ENCODE peak calls at places on chromosomes 2 and 18, in five cellular contexts. One of them, this sample, is unnamed.
A peak's percentile ranks its signal among the peaks of the same experiment; 100 is the strongest.

GRCh38 chr2:156511112-156511511 is 74.9 kb downstream of the GPD2 start:
- DNase-seq in cardiac muscle cell: no peak
- DNase-seq in adrenal gland: no peak
- DNase-seq in left ventricle myocardium inferior: no peak
- DNase-seq in astrocyte of the cerebellum: no peak
- DNase-seq in this sample: no peak

GRCh38 chr2:169363027-169363569 is 764 bp upstream of the LRP2 start:
- DNase-seq in left ventricle myocardium inferior: no peak
- DNase-seq in astrocyte of the cerebellum: no peak
- DNase-seq in cardiac muscle cell: no peak
- DNase-seq in adrenal gland: no peak
- DNase-seq in this sample: no peak

GRCh38 chr2:150487537-150488429 is at the start of gene RND3:
- DNase-seq in cardiac muscle cell: peak; percentile 97
- DNase-seq in astrocyte of the cerebellum: peak; percentile 99
- DNase-seq in adrenal gland: peak; percentile 99
- DNase-seq in left ventricle myocardium inferior: peak; percentile 95
- DNase-seq in this sample: peak; percentile 95

GRCh38 chr2:149428783-149429182 is 98.4 kb downstream of the LYPD6 start:
- DNase-seq in adrenal gland: no peak
- DNase-seq in cardiac muscle cell: no peak
- DNase-seq in astrocyte of the cerebellum: no peak
- DNase-seq in left ventricle myocardium inferior: no peak
- DNase-seq in this sample: no peak

GRCh38 chr2:233355916-233356315 is 1.6 kb downstream of the DGKD start:
- DNase-seq in adrenal gland: peak; percentile 37
- DNase-seq in cardiac muscle cell: no peak
- DNase-seq in left ventricle myocardium inferior: no peak
- DNase-seq in astrocyte of the cerebellum: no peak
- DNase-seq in this sample: no peak

GRCh38 chr2:14941151-14941631 is 308.7 kb downstream of the LRATD1 start:
- DNase-seq in left ventricle myocardium inferior: peak; percentile 22
- DNase-seq in astrocyte of the cerebellum: peak; percentile 24
- DNase-seq in adrenal gland: peak; percentile 56
- DNase-seq in cardiac muscle cell: no peak
- DNase-seq in this sample: no peak

GRCh38 chr18:50696929-50697328 is 122.9 kb downstream of the MRO start:
- DNase-seq in adrenal gland: no peak
- DNase-seq in astrocyte of the cerebellum: no peak
- DNase-seq in cardiac muscle cell: no peak
- DNase-seq in left ventricle myocardium inferior: no peak
- DNase-seq in this sample: no peak

GRCh38 chr18:80166240-80166639 is 57.2 kb downstream of the ADNP2 start:
- DNase-seq in adrenal gland: no peak
- DNase-seq in cardiac muscle cell: no peak
- DNase-seq in left ventricle myocardium inferior: no peak
- DNase-seq in astrocyte of the cerebellum: no peak
- DNase-seq in this sample: no peak

GRCh38 chr2:231058761-231059550 is 2.3 kb downstream of the PSMD1 start:
- DNase-seq in adrenal gland: no peak
- DNase-seq in left ventricle myocardium inferior: no peak
- DNase-seq in cardiac muscle cell: no peak
- DNase-seq in astrocyte of the cerebellum: no peak
- DNase-seq in this sample: no peak
- H3K4me3 ChIP-seq in adrenal gland: no peak overlapping the region
- H3K4me3 ChIP-seq in left ventricle myocardium inferior: peak overlapping the region; percentile 100
- H3K4me3 ChIP-seq in cardiac muscle cell: no peak overlapping the region
- H3K4me3 ChIP-seq in astrocyte of the cerebellum: no peak overlapping the region
- H3K4me3 ChIP-seq in this sample: no peak overlapping the region

GRCh38 chr2:123514808-123515207 is 510.3 kb upstream of the CNTNAP5 start:
- DNase-seq in adrenal gland: no peak
- DNase-seq in astrocyte of the cerebellum: no peak
- DNase-seq in left ventricle myocardium inferior: no peak
- DNase-seq in cardiac muscle cell: peak; percentile 12
- DNase-seq in this sample: no peak
- TF ChIP-seq CTCF in adrenal gland: no peak
- TF ChIP-seq CTCF in astrocyte of the cerebellum: no peak
- TF ChIP-seq CTCF in left ventricle myocardium inferior: no peak
- TF ChIP-seq CTCF in cardiac muscle cell: no peak
- TF ChIP-seq CTCF in this sample: no peak

GRCh38 chr2:1739961-1740713 is 4.2 kb downstream of the PXDN start:
- DNase-seq in left ventricle myocardium inferior: no peak
- DNase-seq in cardiac muscle cell: no peak
- DNase-seq in adrenal gland: peak; percentile 45
- DNase-seq in astrocyte of the cerebellum: no peak
- DNase-seq in this sample: no peak
- H3K4me3 ChIP-seq in left ventricle myocardium inferior: no peak overlapping the region
- H3K4me3 ChIP-seq in cardiac muscle cell: no peak overlapping the region
- H3K4me3 ChIP-seq in adrenal gland: no peak overlapping the region
- H3K4me3 ChIP-seq in astrocyte of the cerebellum: no peak overlapping the region
- H3K4me3 ChIP-seq in this sample: no peak overlapping the region

GRCh38 chr2:55861733-55862132 is 61.8 kb downstream of the EFEMP1 start:
- DNase-seq in cardiac muscle cell: no peak
- DNase-seq in adrenal gland: no peak
- DNase-seq in astrocyte of the cerebellum: no peak
- DNase-seq in left ventricle myocardium inferior: no peak
- DNase-seq in this sample: no peak
- TF ChIP-seq CTCF in cardiac muscle cell: no peak
- TF ChIP-seq CTCF in adrenal gland: no peak
- TF ChIP-seq CTCF in astrocyte of the cerebellum: no peak
- TF ChIP-seq CTCF in left ventricle myocardium inferior: no peak
- TF ChIP-seq CTCF in this sample: no peak

DNA sequence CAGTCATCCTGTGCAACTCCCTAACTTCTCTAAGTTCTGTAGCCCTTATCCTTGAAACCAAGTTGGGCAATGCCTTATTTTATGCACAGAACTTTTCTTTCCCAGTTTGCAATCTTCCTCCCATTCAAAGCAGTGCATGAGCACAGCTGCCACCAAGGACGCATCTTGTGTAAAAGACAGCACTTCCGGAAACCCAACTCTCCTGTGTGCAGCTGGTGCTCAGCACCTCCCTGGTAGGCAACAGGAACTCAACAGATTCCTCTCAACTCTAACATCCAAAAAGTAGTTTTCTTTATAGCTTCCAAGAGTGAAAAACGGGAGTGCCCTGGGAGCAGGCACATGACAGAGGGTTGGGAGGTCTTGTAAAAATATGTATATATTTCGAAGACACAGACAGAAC is 2.2 kb downstream of the TMEM18 start:
- DNase-seq in left ventricle myocardium inferior: no peak
- DNase-seq in astrocyte of the cerebellum: no peak
- DNase-seq in adrenal gland: peak; percentile 54
- DNase-seq in cardiac muscle cell: no peak
- DNase-seq in this sample: no peak
- H3K4me3 ChIP-seq in left ventricle myocardium inferior: no peak overlapping the region
- H3K4me3 ChIP-seq in astrocyte of the cerebellum: no peak overlapping the region
- H3K4me3 ChIP-seq in adrenal gland: no peak overlapping the region
- H3K4me3 ChIP-seq in cardiac muscle cell: no peak overlapping the region
- H3K4me3 ChIP-seq in this sample: no peak overlapping the region

DNA sequence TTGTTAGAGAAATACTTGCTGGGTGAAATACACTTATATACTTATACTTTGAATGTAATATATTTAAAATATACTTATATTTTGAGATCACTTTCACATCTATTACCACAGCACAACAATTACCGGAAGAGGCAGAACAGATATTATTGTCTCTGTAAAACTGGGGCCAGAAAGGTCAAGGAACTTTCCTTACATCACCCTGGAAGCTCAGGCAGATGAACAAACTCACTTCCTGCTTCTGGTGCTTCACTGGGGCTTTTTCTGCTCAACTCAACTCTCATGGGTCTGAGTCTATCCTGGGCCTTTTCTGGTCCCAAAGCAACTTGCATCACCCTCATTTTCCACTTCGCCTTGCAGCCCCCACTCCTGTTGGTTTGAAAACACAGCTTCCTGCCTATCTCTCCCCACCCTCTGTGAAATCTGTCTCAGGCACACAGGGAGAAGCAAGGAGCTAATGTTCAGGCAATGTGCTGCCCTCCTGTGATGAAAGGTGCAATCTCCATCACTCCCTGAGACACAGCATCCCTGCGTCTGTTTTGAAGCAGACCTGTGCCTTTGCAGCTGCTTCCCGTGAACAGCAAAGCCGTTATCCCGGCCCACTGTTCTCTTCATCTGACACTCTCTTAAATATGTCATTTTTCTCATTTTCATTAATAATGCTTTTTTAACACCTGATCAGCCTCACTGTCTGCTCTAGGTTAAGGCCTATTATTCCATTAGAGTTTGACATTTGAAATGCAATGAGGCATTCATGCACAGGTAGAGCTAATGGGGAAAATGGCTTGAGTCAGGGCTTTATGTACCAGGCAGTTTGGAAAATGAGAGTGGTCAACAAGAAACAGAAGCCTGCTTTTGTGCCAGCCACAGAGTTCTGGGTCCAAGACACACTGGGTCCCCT is 251.9 kb upstream of the CHAC2 start:
- DNase-seq in astrocyte of the cerebellum: no peak
- DNase-seq in cardiac muscle cell: peak; percentile 29
- DNase-seq in left ventricle myocardium inferior: no peak
- DNase-seq in adrenal gland: no peak
- DNase-seq in this sample: no peak
- TF ChIP-seq CTCF in astrocyte of the cerebellum: peak; percentile 2
- TF ChIP-seq CTCF in cardiac muscle cell: no peak
- TF ChIP-seq CTCF in left ventricle myocardium inferior: peak; percentile 16
- TF ChIP-seq CTCF in adrenal gland: no peak
- TF ChIP-seq CTCF in this sample: no peak

This sample was measured in BJ.